ENCODE peak calls at places on chromosomes 2 and 18, in five cellular contexts. E is stimulated activated CD8-positive, alpha-beta memory T cell treated with anti-CD3 and anti-CD28 coated beads, Interleukin-4, amount 100 ng/mL, for 48 hours; B is effector memory CD8-positive, alpha-beta T cell; Y is AG09309; O is H7. Q is an unnamed sample.

GRCh38 chr18:6013101-6013790 is 117.9 kb upstream of the TMEM200C start:
- DNase-seq in Y (no peak), B (no peak), O (no peak), E (no peak), Q (no peak)

GRCh38 chr18:34196231-34196630 is 28.5 kb downstream of the NOL4 start:
- DNase-seq in B (no peak), Y (no peak), E (no peak), O (no peak), Q (no peak)

GRCh38 chr2:100242891-100243670 is 79.2 kb downstream of the LONRF2 start:
- DNase-seq in O (peak), E (peak), B (peak), Y (no peak), Q (peak)

GRCh38 chr2:66440692-66441091 is 5.8 kb downstream of the MEIS1 start:
- DNase-seq in B (no peak), E (no peak), O (peak), Y (no peak), Q (no peak)

GRCh38 chr2:113283704-113284284 is 5.1 kb upstream of the PAX8 start:
- DNase-seq in Y (peak), O (no peak), B (no peak), E (no peak), Q (peak)

GRCh38 chr2:190853659-190854386 is 26.8 kb upstream of the GLS start:
- DNase-seq in O (no peak), E (no peak), Y (no peak), B (no peak), Q (no peak)

GRCh38 chr2:128438586-128438985 is 119.9 kb upstream of the HS6ST1 start:
- DNase-seq in E (peak), B (no peak), O (peak), Y (no peak), Q (no peak)

GRCh38 chr2:164068063-164068462 is 332.3 kb upstream of the FIGN start:
- DNase-seq in B (no peak), O (no peak), E (no peak), Y (no peak), Q (no peak)

GRCh38 chr2:238838786-238839327 is 9.0 kb upstream of the TWIST2 start:
- DNase-seq in O (no peak), Y (no peak), E (no peak), B (no peak), Q (no peak)